ENCODE peak calls at places on chromosomes 7 and 10, in ten cellular contexts. One of them, this sample, is unnamed.

GRCh38 chr7:102916881-102917280 is 4.1 kb downstream of the LRRC17 start:
- DNase-seq in fibroblast of mammary gland: peak; percentile 41
- DNase-seq in GM12865: no peak
- DNase-seq in cardiac fibroblast: no peak
- DNase-seq in epithelial cell of esophagus: no peak
- DNase-seq in Panc1: no peak
- DNase-seq in tibial nerve: no peak
- DNase-seq in lung: no peak
- DNase-seq in transverse colon: no peak
- DNase-seq in AG10803: peak; percentile 43
- DNase-seq in this sample: no peak

GRCh38 chr10:130480491-130480890 is 344.3 kb downstream of the GLRX3 start:
- DNase-seq in fibroblast of mammary gland: no peak
- DNase-seq in GM12865: no peak
- DNase-seq in cardiac fibroblast: no peak
- DNase-seq in epithelial cell of esophagus: no peak
- DNase-seq in Panc1: no peak
- DNase-seq in tibial nerve: no peak
- DNase-seq in lung: no peak
- DNase-seq in transverse colon: no peak
- DNase-seq in AG10803: no peak
- DNase-seq in this sample: no peak

GRCh38 chr10:3935933-3936359 is 150.9 kb upstream of the KLF6 start:
- DNase-seq in fibroblast of mammary gland: no peak
- DNase-seq in GM12865: peak; percentile 13
- DNase-seq in cardiac fibroblast: peak; percentile 50
- DNase-seq in epithelial cell of esophagus: peak; percentile 35
- DNase-seq in Panc1: no peak
- DNase-seq in tibial nerve: no peak
- DNase-seq in lung: no peak
- DNase-seq in transverse colon: peak; percentile 79
- DNase-seq in AG10803: peak; percentile 52
- DNase-seq in this sample: peak; percentile 36

GRCh38 chr10:51918921-51919325 is 219.5 kb upstream of the CSTF2T start:
- DNase-seq in fibroblast of mammary gland: no peak
- DNase-seq in GM12865: no peak
- DNase-seq in cardiac fibroblast: peak; percentile 28
- DNase-seq in epithelial cell of esophagus: no peak
- DNase-seq in Panc1: no peak
- DNase-seq in tibial nerve: no peak
- DNase-seq in lung: no peak
- DNase-seq in transverse colon: no peak
- DNase-seq in AG10803: no peak
- DNase-seq in this sample: no peak

GRCh38 chr7:111788426-111788825 is 226.1 kb upstream of the IMMP2L start:
- DNase-seq in fibroblast of mammary gland: peak; percentile 28
- DNase-seq in GM12865: no peak
- DNase-seq in cardiac fibroblast: peak; percentile 19
- DNase-seq in epithelial cell of esophagus: peak; percentile 49
- DNase-seq in Panc1: no peak
- DNase-seq in tibial nerve: no peak
- DNase-seq in lung: no peak
- DNase-seq in transverse colon: no peak
- DNase-seq in AG10803: no peak
- DNase-seq in this sample: peak; percentile 21

GRCh38 chr7:71559214-71559613 is 427.3 kb downstream of the GALNT17 start:
- DNase-seq in fibroblast of mammary gland: no peak
- DNase-seq in GM12865: no peak
- DNase-seq in cardiac fibroblast: no peak
- DNase-seq in epithelial cell of esophagus: no peak
- DNase-seq in Panc1: no peak
- DNase-seq in tibial nerve: no peak
- DNase-seq in lung: no peak
- DNase-seq in transverse colon: no peak
- DNase-seq in AG10803: no peak
- DNase-seq in this sample: no peak

GRCh38 chr10:125514206-125515162 is 168.5 kb downstream of the TEX36 start:
- DNase-seq in fibroblast of mammary gland: no peak
- DNase-seq in GM12865: no peak
- DNase-seq in cardiac fibroblast: no peak
- DNase-seq in epithelial cell of esophagus: no peak
- DNase-seq in Panc1: no peak
- DNase-seq in tibial nerve: no peak
- DNase-seq in lung: no peak
- DNase-seq in transverse colon: no peak
- DNase-seq in AG10803: peak; percentile 4
- DNase-seq in this sample: no peak

GRCh38 chr7:16586081-16586874 is 59.3 kb downstream of the ANKMY2 start:
- DNase-seq in fibroblast of mammary gland: no peak
- DNase-seq in GM12865: no peak
- DNase-seq in cardiac fibroblast: peak; percentile 56
- DNase-seq in epithelial cell of esophagus: no peak
- DNase-seq in Panc1: no peak
- DNase-seq in tibial nerve: no peak
- DNase-seq in lung: no peak
- DNase-seq in transverse colon: no peak
- DNase-seq in AG10803: no peak
- DNase-seq in this sample: peak; percentile 12

GRCh38 chr10:58348571-58349033 is 13.8 kb downstream of the UBE2D1 start:
- DNase-seq in fibroblast of mammary gland: no peak
- DNase-seq in GM12865: no peak
- DNase-seq in cardiac fibroblast: no peak
- DNase-seq in epithelial cell of esophagus: no peak
- DNase-seq in Panc1: no peak
- DNase-seq in tibial nerve: no peak
- DNase-seq in lung: no peak
- DNase-seq in transverse colon: no peak
- DNase-seq in AG10803: no peak
- DNase-seq in this sample: peak; percentile 52

GRCh38 chr10:52210161-52210560 is 103.9 kb upstream of the DKK1 start:
- DNase-seq in fibroblast of mammary gland: no peak
- DNase-seq in GM12865: no peak
- DNase-seq in cardiac fibroblast: no peak
- DNase-seq in epithelial cell of esophagus: no peak
- DNase-seq in Panc1: no peak
- DNase-seq in tibial nerve: no peak
- DNase-seq in lung: no peak
- DNase-seq in transverse colon: no peak
- DNase-seq in AG10803: no peak
- DNase-seq in this sample: no peak

GRCh38 chr10:50497758-50498157 is 126.0 kb downstream of the SGMS1 start:
- DNase-seq in fibroblast of mammary gland: peak; percentile 86
- DNase-seq in GM12865: peak; percentile 90
- DNase-seq in cardiac fibroblast: peak; percentile 69
- DNase-seq in epithelial cell of esophagus: peak; percentile 86
- DNase-seq in Panc1: no peak
- DNase-seq in tibial nerve: no peak
- DNase-seq in lung: no peak
- DNase-seq in transverse colon: no peak
- DNase-seq in AG10803: peak; percentile 55
- DNase-seq in this sample: peak; percentile 49

DNA sequence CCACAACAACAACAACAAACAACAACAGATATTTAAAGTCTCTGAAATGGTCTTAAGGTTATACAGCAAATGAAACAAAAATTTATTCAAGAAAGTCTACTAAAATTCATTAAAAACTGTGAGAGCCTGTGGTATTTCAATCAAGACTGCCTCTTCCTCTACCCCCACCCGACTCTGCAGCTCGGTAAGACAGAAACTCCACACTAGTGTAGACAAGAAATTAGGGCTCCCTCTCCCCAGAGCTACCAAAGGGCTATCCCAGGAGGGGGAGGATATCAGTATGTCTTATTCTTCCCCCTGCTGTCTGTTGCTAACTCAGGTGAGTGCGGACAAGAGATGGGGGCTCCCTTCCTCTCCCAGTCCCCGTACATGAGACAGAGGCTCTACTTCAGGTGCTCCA is 71.0 kb upstream of the TMEM140 start:
- DNase-seq in fibroblast of mammary gland: no peak
- DNase-seq in GM12865: no peak
- DNase-seq in cardiac fibroblast: no peak
- DNase-seq in epithelial cell of esophagus: no peak
- DNase-seq in Panc1: no peak
- DNase-seq in tibial nerve: no peak
- DNase-seq in lung: no peak
- DNase-seq in transverse colon: no peak
- DNase-seq in AG10803: no peak
- DNase-seq in this sample: no peak
- H3K4me3 ChIP-seq in fibroblast of mammary gland: no peak overlapping the region
- H3K4me3 ChIP-seq in GM12865: no peak overlapping the region
- H3K4me3 ChIP-seq in cardiac fibroblast: no peak overlapping the region
- H3K4me3 ChIP-seq in epithelial cell of esophagus: no peak overlapping the region
- H3K4me3 ChIP-seq in Panc1: no peak overlapping the region
- H3K4me3 ChIP-seq in tibial nerve: no peak overlapping the region
- H3K4me3 ChIP-seq in lung: no peak overlapping the region
- H3K4me3 ChIP-seq in transverse colon: no peak overlapping the region
- H3K4me3 ChIP-seq in AG10803: no peak overlapping the region
- H3K4me3 ChIP-seq in this sample: no peak overlapping the region

GRCh38 chr10:22810643-22811254 is 96.4 kb upstream of the PIP4K2A start:
- DNase-seq in fibroblast of mammary gland: no peak
- DNase-seq in GM12865: no peak
- DNase-seq in cardiac fibroblast: no peak
- DNase-seq in epithelial cell of esophagus: no peak
- DNase-seq in Panc1: no peak
- DNase-seq in tibial nerve: no peak
- DNase-seq in lung: no peak
- DNase-seq in transverse colon: no peak
- DNase-seq in AG10803: no peak
- DNase-seq in this sample: no peak

GRCh38 chr10:22803201-22803895 is 89.0 kb upstream of the PIP4K2A start:
- DNase-seq in fibroblast of mammary gland: peak; percentile 69
- DNase-seq in GM12865: no peak
- DNase-seq in cardiac fibroblast: peak; percentile 52
- DNase-seq in epithelial cell of esophagus: peak; percentile 32
- DNase-seq in Panc1: no peak
- DNase-seq in tibial nerve: no peak
- DNase-seq in lung: no peak
- DNase-seq in transverse colon: no peak
- DNase-seq in AG10803: peak; percentile 81
- DNase-seq in this sample: no peak

GRCh38 chr10:22807238-22807637 is 92.9 kb upstream of the PIP4K2A start:
- DNase-seq in fibroblast of mammary gland: no peak
- DNase-seq in GM12865: no peak
- DNase-seq in cardiac fibroblast: no peak
- DNase-seq in epithelial cell of esophagus: no peak
- DNase-seq in Panc1: no peak
- DNase-seq in tibial nerve: no peak
- DNase-seq in lung: no peak
- DNase-seq in transverse colon: no peak
- DNase-seq in AG10803: no peak
- DNase-seq in this sample: peak; percentile 72

GRCh38 chr10:22801759-22802158 is 87.4 kb upstream of the PIP4K2A start:
- DNase-seq in fibroblast of mammary gland: no peak
- DNase-seq in GM12865: no peak
- DNase-seq in cardiac fibroblast: no peak
- DNase-seq in epithelial cell of esophagus: no peak
- DNase-seq in Panc1: no peak
- DNase-seq in tibial nerve: no peak
- DNase-seq in lung: no peak
- DNase-seq in transverse colon: no peak
- DNase-seq in AG10803: no peak
- DNase-seq in this sample: peak; percentile 52

GRCh38 chr10:22805304-22805703 is 90.9 kb upstream of the PIP4K2A start:
- DNase-seq in fibroblast of mammary gland: peak; percentile 48
- DNase-seq in GM12865: no peak
- DNase-seq in cardiac fibroblast: peak; percentile 39
- DNase-seq in epithelial cell of esophagus: no peak
- DNase-seq in Panc1: peak; percentile 13
- DNase-seq in tibial nerve: peak; percentile 38
- DNase-seq in lung: no peak
- DNase-seq in transverse colon: no peak
- DNase-seq in AG10803: peak; percentile 79
- DNase-seq in this sample: peak; percentile 77
- TF ChIP-seq CTCF in fibroblast of mammary gland: no peak
- TF ChIP-seq CTCF in GM12865: no peak
- TF ChIP-seq CTCF in cardiac fibroblast: no peak
- TF ChIP-seq CTCF in epithelial cell of esophagus: no peak
- TF ChIP-seq CTCF in Panc1: no peak
- TF ChIP-seq CTCF in tibial nerve: no peak
- TF ChIP-seq CTCF in lung: no peak
- TF ChIP-seq CTCF in transverse colon: no peak
- TF ChIP-seq CTCF in AG10803: peak; percentile 15
- TF ChIP-seq CTCF in this sample: peak; percentile 21

GRCh38 chr7:116532102-116532501 is 7.3 kb downstream of the CAV1 start:
- DNase-seq in fibroblast of mammary gland: no peak
- DNase-seq in GM12865: no peak
- DNase-seq in cardiac fibroblast: no peak
- DNase-seq in epithelial cell of esophagus: no peak
- DNase-seq in Panc1: no peak
- DNase-seq in tibial nerve: no peak
- DNase-seq in lung: no peak
- DNase-seq in transverse colon: no peak
- DNase-seq in AG10803: no peak
- DNase-seq in this sample: no peak
- H3K4me3 ChIP-seq in fibroblast of mammary gland: no peak overlapping the region
- H3K4me3 ChIP-seq in GM12865: no peak overlapping the region
- H3K4me3 ChIP-seq in cardiac fibroblast: no peak overlapping the region
- H3K4me3 ChIP-seq in epithelial cell of esophagus: no peak overlapping the region
- H3K4me3 ChIP-seq in Panc1: peak overlapping the region; percentile 8
- H3K4me3 ChIP-seq in tibial nerve: no peak overlapping the region
- H3K4me3 ChIP-seq in lung: no peak overlapping the region
- H3K4me3 ChIP-seq in transverse colon: no peak overlapping the region
- H3K4me3 ChIP-seq in AG10803: no peak overlapping the region
- H3K4me3 ChIP-seq in this sample: no peak overlapping the region

GRCh38 chr7:144830811-144831210 is 5.0 kb downstream of the TPK1 start:
- DNase-seq in fibroblast of mammary gland: peak; percentile 62
- DNase-seq in GM12865: no peak
- DNase-seq in cardiac fibroblast: peak; percentile 13
- DNase-seq in epithelial cell of esophagus: peak; percentile 28
- DNase-seq in Panc1: no peak
- DNase-seq in tibial nerve: no peak
- DNase-seq in lung: no peak
- DNase-seq in transverse colon: no peak
- DNase-seq in AG10803: peak; percentile 0
- DNase-seq in this sample: peak; percentile 5

GRCh38 chr7:144834516-144835165 is 1.2 kb downstream of the TPK1 start:
- DNase-seq in fibroblast of mammary gland: peak; percentile 41
- DNase-seq in GM12865: peak; percentile 77
- DNase-seq in cardiac fibroblast: peak; percentile 55
- DNase-seq in epithelial cell of esophagus: no peak
- DNase-seq in Panc1: no peak
- DNase-seq in tibial nerve: peak; percentile 29
- DNase-seq in lung: peak; percentile 46
- DNase-seq in transverse colon: peak; percentile 36
- DNase-seq in AG10803: peak; percentile 36
- DNase-seq in this sample: peak; percentile 46

GRCh38 chr7:144835668-144836544 is at the start of gene TPK1:
- DNase-seq in fibroblast of mammary gland: peak; percentile 91
- DNase-seq in GM12865: peak; percentile 98
- DNase-seq in cardiac fibroblast: peak; percentile 97
- DNase-seq in epithelial cell of esophagus: peak; percentile 94
- DNase-seq in Panc1: peak; percentile 89
- DNase-seq in tibial nerve: peak; percentile 77
- DNase-seq in lung: peak; percentile 90
- DNase-seq in transverse colon: peak; percentile 96
- DNase-seq in AG10803: peak; percentile 94
- DNase-seq in this sample: peak; percentile 85

GRCh38 chr7:144835166-144835611 is 664 bp downstream of the TPK1 start:
- DNase-seq in fibroblast of mammary gland: peak; percentile 63
- DNase-seq in GM12865: peak; percentile 64
- DNase-seq in cardiac fibroblast: peak; percentile 53
- DNase-seq in epithelial cell of esophagus: peak; percentile 51
- DNase-seq in Panc1: peak; percentile 58
- DNase-seq in tibial nerve: peak; percentile 45
- DNase-seq in lung: peak; percentile 47
- DNase-seq in transverse colon: peak; percentile 63
- DNase-seq in AG10803: peak; percentile 52
- DNase-seq in this sample: peak; percentile 58

GRCh38 chr7:144836545-144836842 is 641 bp upstream of the TPK1 start:
- DNase-seq in fibroblast of mammary gland: no peak
- DNase-seq in GM12865: no peak
- DNase-seq in cardiac fibroblast: no peak
- DNase-seq in epithelial cell of esophagus: no peak
- DNase-seq in Panc1: no peak
- DNase-seq in tibial nerve: no peak
- DNase-seq in lung: no peak
- DNase-seq in transverse colon: no peak
- DNase-seq in AG10803: no peak
- DNase-seq in this sample: no peak
- TF ChIP-seq CTCF in fibroblast of mammary gland: no peak
- TF ChIP-seq CTCF in GM12865: no peak
- TF ChIP-seq CTCF in cardiac fibroblast: no peak
- TF ChIP-seq CTCF in epithelial cell of esophagus: no peak
- TF ChIP-seq CTCF in Panc1: no peak
- TF ChIP-seq CTCF in tibial nerve: no peak
- TF ChIP-seq CTCF in lung: no peak
- TF ChIP-seq CTCF in transverse colon: no peak
- TF ChIP-seq CTCF in AG10803: no peak
- TF ChIP-seq CTCF in this sample: no peak